ENCODE peak calls at places on chromosomes 2 and 18, in four cellular contexts. One of them, this sample, is unnamed.

GRCh38 chr18:3305354-3305762 is 43.4 kb downstream of the MYL12B start:
- DNase-seq in T follicular helper cell: peak
- DNase-seq in NCI-H774: no peak
- DNase-seq in putamen: no peak
- DNase-seq in this sample: no peak

GRCh38 chr2:124035001-124035400 is 9.9 kb downstream of the CNTNAP5 start:
- DNase-seq in T follicular helper cell: no peak
- DNase-seq in putamen: no peak
- DNase-seq in NCI-H774: no peak
- DNase-seq in this sample: no peak

GRCh38 chr18:74453642-74454198 is 3.4 kb downstream of the DIPK1C start:
- DNase-seq in putamen: no peak
- DNase-seq in T follicular helper cell: no peak
- DNase-seq in NCI-H774: no peak
- DNase-seq in this sample: no peak

GRCh38 chr2:56040834-56041233 is 117.3 kb upstream of the EFEMP1 start:
- DNase-seq in NCI-H774: no peak
- DNase-seq in putamen: no peak
- DNase-seq in T follicular helper cell: no peak
- DNase-seq in this sample: no peak

GRCh38 chr2:159775006-159775405 is 23.0 kb downstream of the CD302 start:
- DNase-seq in NCI-H774: no peak
- DNase-seq in putamen: no peak
- DNase-seq in T follicular helper cell: no peak
- DNase-seq in this sample: no peak

GRCh38 chr2:155372969-155373368 is 674.5 kb downstream of the KCNJ3 start:
- DNase-seq in NCI-H774: peak
- DNase-seq in T follicular helper cell: no peak
- DNase-seq in putamen: no peak
- DNase-seq in this sample: no peak

GRCh38 chr2:118668431-118669424 is 178.7 kb downstream of the EN1 start:
- DNase-seq in NCI-H774: no peak
- DNase-seq in T follicular helper cell: no peak
- DNase-seq in putamen: no peak
- DNase-seq in this sample: no peak

GRCh38 chr2:98297817-98298684 is 48.2 kb upstream of the CNGA3 start:
- DNase-seq in putamen: no peak
- DNase-seq in NCI-H774: no peak
- DNase-seq in T follicular helper cell: no peak
- DNase-seq in this sample: no peak

GRCh38 chr2:72147971-72148369 is 308 bp upstream of the CYP26B1 start:
- DNase-seq in T follicular helper cell: no peak
- DNase-seq in NCI-H774: no peak
- DNase-seq in putamen: no peak
- DNase-seq in this sample: no peak

GRCh38 chr2:216606551-216607527 is 26.4 kb upstream of the IGFBP2 start:
- DNase-seq in putamen: no peak
- DNase-seq in T follicular helper cell: no peak
- DNase-seq in NCI-H774: peak
- DNase-seq in this sample: no peak

GRCh38 chr2:23453936-23454460 is 69.0 kb downstream of the KLHL29 start:
- DNase-seq in T follicular helper cell: no peak
- DNase-seq in putamen: no peak
- DNase-seq in NCI-H774: no peak
- DNase-seq in this sample: no peak

GRCh38 chr2:224772494-224772893 is 56.3 kb upstream of the CCDC195 start:
- DNase-seq in putamen: no peak
- DNase-seq in T follicular helper cell: no peak
- DNase-seq in NCI-H774: no peak
- DNase-seq in this sample: no peak

GRCh38 chr2:1617425-1618021 is 126.8 kb downstream of the PXDN start:
- DNase-seq in putamen: no peak
- DNase-seq in NCI-H774: no peak
- DNase-seq in T follicular helper cell: no peak
- DNase-seq in this sample: no peak

GRCh38 chr2:145038041-145038525 is 518.2 kb upstream of the ZEB2 start:
- DNase-seq in NCI-H774: no peak
- DNase-seq in T follicular helper cell: no peak
- DNase-seq in putamen: peak
- DNase-seq in this sample: peak

GRCh38 chr2:73985318-73986084 is 791 bp downstream of the TET3 start:
- DNase-seq in NCI-H774: no peak
- DNase-seq in T follicular helper cell: peak
- DNase-seq in putamen: no peak
- DNase-seq in this sample: no peak

GRCh38 chr18:463442-464310 is 36.8 kb downstream of the COLEC12 start:
- DNase-seq in T follicular helper cell: no peak
- DNase-seq in putamen: no peak
- DNase-seq in NCI-H774: no peak
- DNase-seq in this sample: no peak

GRCh38 chr2:220188031-220188430 is 560.6 kb downstream of the SLC4A3 start:
- DNase-seq in T follicular helper cell: no peak
- DNase-seq in NCI-H774: no peak
- DNase-seq in putamen: no peak
- DNase-seq in this sample: no peak

GRCh38 chr18:11260963-11261441 is 111.6 kb upstream of the PIEZO2 start:
- DNase-seq in NCI-H774: no peak
- DNase-seq in putamen: no peak
- DNase-seq in T follicular helper cell: no peak
- DNase-seq in this sample: no peak

GRCh38 chr2:26652361-26653041 is 11.3 kb upstream of the CIB4 start:
- DNase-seq in NCI-H774: no peak
- DNase-seq in putamen: no peak
- DNase-seq in T follicular helper cell: no peak
- DNase-seq in this sample: no peak

This sample was measured in head of caudate nucleus.